ENCODE peak calls at places on chromosomes 7 and 10, in seven cellular contexts. J is astrocyte of the spinal cord, Q is amniotic stem cell, W is substantia nigra, Z is SW 1271, I is NCI-H82, G is tibial artery. M is an unnamed sample.
A peak's percentile ranks its signal among the peaks of the same experiment; 100 is the strongest.

GRCh38 chr7:135207739-135208416 is 3.4 kb downstream of the WDR91 start:
- DNase-seq in G (no peak), I (no peak), J (no peak), Q (no peak), Z (no peak), W (no peak), M (no peak)

GRCh38 chr10:124685251-124685650 is 58.9 kb downstream of the FAM53B start:
- DNase-seq in J (no peak), I (no peak), Z (no peak), G (peak; percentile 81), W (no peak), Q (no peak), M (peak; percentile 40)

GRCh38 chr7:103640031-103640779 is 194.2 kb upstream of the SLC26A5 start:
- DNase-seq in J (peak; percentile 63), W (no peak), Q (no peak), G (no peak), Z (peak; percentile 22), I (peak; percentile 59), M (no peak)

GRCh38 chr7:140877249-140877524 is 47.5 kb downstream of the BRAF start:
- DNase-seq in I (no peak), J (no peak), G (no peak), Q (no peak), Z (no peak), W (no peak), M (no peak)

GRCh38 chr7:44769381-44770209 is 20.9 kb downstream of the ZMIZ2 start:
- DNase-seq in J (peak; percentile 64), G (no peak), Z (no peak), I (no peak), W (no peak), Q (no peak), M (peak; percentile 68)

GRCh38 chr10:93081834-93082233 is 8.1 kb downstream of the CYP26A1 start:
- DNase-seq in Z (no peak), Q (no peak), J (peak; percentile 87), I (no peak), G (no peak), W (no peak), M (no peak)

GRCh38 chr10:73807471-73807870 is 3.9 kb downstream of the NDST2 start:
- DNase-seq in J (no peak), W (no peak), Q (no peak), I (no peak), Z (no peak), G (no peak), M (no peak)

GRCh38 chr10:132961864-132962622 is 19.7 kb upstream of the CFAP46 start:
- DNase-seq in W (no peak), Q (peak; percentile 51), I (peak; percentile 7), J (peak; percentile 58), Z (no peak), G (peak; percentile 66), M (peak; percentile 85)

GRCh38 chr7:26372738-26373137 is 81.1 kb downstream of the SNX10 start:
- DNase-seq in W (no peak), J (no peak), Z (no peak), Q (no peak), G (no peak), I (no peak), M (no peak)

GRCh38 chr10:108562105-108562504 is 1361.2 kb downstream of the XPNPEP1 start:
- DNase-seq in G (no peak), I (no peak), W (no peak), J (no peak), Z (no peak), Q (no peak), M (no peak)

GRCh38 chr7:73717991-73718405 is 1.5 kb downstream of the STX1A start:
- DNase-seq in Q (peak; percentile 61), W (no peak), Z (peak; percentile 83), J (peak; percentile 96), G (no peak), I (no peak), M (peak; percentile 67)

GRCh38 chr7:25834050-25834449 is 317.9 kb upstream of the NFE2L3 start:
- DNase-seq in I (no peak), Q (no peak), W (no peak), J (no peak), Z (no peak), G (no peak), M (no peak)

GRCh38 chr7:18530224-18531179 is 35.0 kb downstream of the HDAC9 start:
- DNase-seq in G (no peak), Q (no peak), J (no peak), W (no peak), Z (no peak), I (no peak), M (no peak)

GRCh38 chr7:16891338-16891737 is 9.6 kb upstream of the AGR3 start:
- DNase-seq in I (peak; percentile 27), W (no peak), Q (peak; percentile 47), J (peak; percentile 71), G (no peak), Z (no peak), M (no peak)

GRCh38 chr10:89476676-89477075 is 58.7 kb downstream of the SLC16A12 start:
- DNase-seq in G (no peak), Q (no peak), I (no peak), J (peak; percentile 91), W (no peak), Z (no peak), M (no peak)

GRCh38 chr7:143934526-143935340 is at the start of gene OR2F2:
- DNase-seq in Z (no peak), J (peak; percentile 48), W (no peak), I (no peak), Q (peak; percentile 59), G (no peak), M (no peak)

GRCh38 chr10:28985137-28985885 is 303.6 kb upstream of the LYZL1 start:
- DNase-seq in I (peak; percentile 63), J (no peak), Q (no peak), W (no peak), G (no peak), Z (no peak), M (no peak)

GRCh38 chr7:42869131-42870020 is 42.5 kb downstream of the C7orf25 start:
- DNase-seq in I (no peak), G (no peak), Q (no peak), J (no peak), Z (no peak), W (no peak), M (no peak)

GRCh38 chr7:29322023-29322712 is 127.6 kb downstream of the CHN2 start:
- DNase-seq in Z (no peak), G (no peak), J (no peak), I (no peak), W (no peak), Q (no peak), M (no peak)

GRCh38 chr10:3486346-3487065 is 298.5 kb downstream of the KLF6 start:
- DNase-seq in J (peak; percentile 53), I (no peak), Q (no peak), W (no peak), Z (no peak), G (no peak), M (no peak)

GRCh38 chr10:71767420-71768035 is 5.8 kb downstream of the VSIR start:
- DNase-seq in Z (no peak), G (no peak), I (no peak), J (peak; percentile 13), W (no peak), Q (no peak), M (peak; percentile 84)

GRCh38 chr10:78869508-78870439 is 199.0 kb upstream of the ZMIZ1 start:
- DNase-seq in I (no peak), J (no peak), Z (no peak), W (no peak), Q (no peak), G (no peak), M (no peak)

GRCh38 chr10:103784723-103785418 is 70.5 kb downstream of the SH3PXD2A start:
- DNase-seq in J (no peak), I (peak; percentile 39), G (no peak), Z (no peak), Q (no peak), W (no peak), M (no peak)

GRCh38 chr10:98416989-98417388 is 2.0 kb upstream of the PYROXD2 start:
- DNase-seq in Z (no peak), G (peak; percentile 44), I (no peak), J (no peak), W (no peak), Q (no peak), M (no peak)

GRCh38 chr7:139748936-139749335 is 28.9 kb downstream of the HIPK2 start:
- DNase-seq in Z (no peak), G (no peak), W (no peak), I (no peak), Q (no peak), J (no peak), M (no peak)

GRCh38 chr7:42720871-42721835 is 190.7 kb downstream of the C7orf25 start:
- DNase-seq in G (no peak), W (no peak), J (peak; percentile 15), Z (no peak), I (no peak), Q (no peak), M (no peak)

GRCh38 chr7:79822620-79823240 is 311.9 kb upstream of the GNAI1 start:
- DNase-seq in W (no peak), Q (no peak), Z (no peak), I (peak; percentile 85), G (no peak), J (no peak), M (no peak)

GRCh38 chr10:110165239-110165638 is 42.2 kb upstream of the MXI1 start:
- DNase-seq in Z (no peak), Q (no peak), I (no peak), G (no peak), W (no peak), J (no peak), M (no peak)

GRCh38 chr10:20330246-20330645 is 514.0 kb downstream of the PLXDC2 start:
- DNase-seq in Q (no peak), W (no peak), J (no peak), G (no peak), I (no peak), Z (no peak), M (no peak)

GRCh38 chr7:141674201-141674671 is 27.7 kb downstream of the DENND11 start:
- DNase-seq in I (no peak), Z (no peak), G (no peak), Q (no peak), J (peak; percentile 49), W (no peak), M (no peak)

GRCh38 chr7:151351967-151352366 is 10.4 kb downstream of the NUB1 start:
- DNase-seq in I (no peak), J (no peak), W (no peak), Q (no peak), G (no peak), Z (no peak), M (no peak)

GRCh38 chr7:116161733-116162132 is 48.6 kb upstream of the TES start:
- DNase-seq in J (no peak), Z (no peak), Q (no peak), I (no peak), W (no peak), G (no peak), M (no peak)

GRCh38 chr10:11113156-11113555 is 95.5 kb downstream of the CELF2 start:
- DNase-seq in Q (no peak), J (no peak), G (no peak), I (no peak), Z (no peak), W (no peak), M (no peak)

GRCh38 chr10:89440262-89440661 is 25.9 kb downstream of the IFIT5 start:
- DNase-seq in Q (no peak), W (no peak), I (no peak), G (no peak), Z (no peak), J (no peak), M (peak; percentile 70)

GRCh38 chr10:69769395-69769989 is 32.2 kb upstream of the COL13A1 start:
- DNase-seq in J (peak; percentile 93), I (no peak), G (peak; percentile 86), W (no peak), Z (no peak), Q (peak; percentile 14), M (peak; percentile 75)

GRCh38 chr10:23344251-23344841 is at the start of gene C10orf67:
- DNase-seq in W (peak; percentile 44), G (no peak), I (peak; percentile 52), Q (no peak), Z (no peak), J (peak; percentile 30), M (peak; percentile 33)